ENCODE peak calls at places on chromosomes 1 and 21, in four cellular contexts. B is ovary, Y is heart left ventricle, R is sigmoid colon. M is an unnamed sample.

GRCh38 chr1:224433671-224434446 is 738 bp downstream of the WDR26 start:
- DNase-seq in B (peak; percentile 67), Y (peak; percentile 46), R (peak; percentile 70), M (peak; percentile 20)

GRCh38 chr1:16145988-16146887 is 9.6 kb downstream of the EPHA2 start:
- DNase-seq in B (peak; percentile 84), Y (peak; percentile 89), R (peak; percentile 89), M (peak; percentile 61)

GRCh38 chr1:6001992-6002576 is 9.9 kb upstream of the NPHP4 start:
- DNase-seq in B (no peak), Y (peak; percentile 35), R (peak; percentile 58), M (no peak)

GRCh38 chr21:23475518-23476189 is 2131.6 kb downstream of the MRPL39 start:
- DNase-seq in B (no peak), Y (no peak), R (no peak), M (no peak)

GRCh38 chr1:116511459-116512019 is 59.3 kb downstream of the CD58 start:
- DNase-seq in B (no peak), Y (no peak), R (no peak), M (no peak)

GRCh38 chr1:233208687-233209086 is 86.8 kb downstream of the PCNX2 start:
- DNase-seq in B (no peak), Y (no peak), R (no peak), M (no peak)

GRCh38 chr1:210347112-210347511 is 18.4 kb downstream of the HHAT start:
- DNase-seq in B (no peak), Y (no peak), R (no peak), M (no peak)

GRCh38 chr1:85587846-85588245 is 7.3 kb downstream of the CCN1 start:
- DNase-seq in B (no peak), Y (peak; percentile 20), R (no peak), M (no peak)

DNA sequence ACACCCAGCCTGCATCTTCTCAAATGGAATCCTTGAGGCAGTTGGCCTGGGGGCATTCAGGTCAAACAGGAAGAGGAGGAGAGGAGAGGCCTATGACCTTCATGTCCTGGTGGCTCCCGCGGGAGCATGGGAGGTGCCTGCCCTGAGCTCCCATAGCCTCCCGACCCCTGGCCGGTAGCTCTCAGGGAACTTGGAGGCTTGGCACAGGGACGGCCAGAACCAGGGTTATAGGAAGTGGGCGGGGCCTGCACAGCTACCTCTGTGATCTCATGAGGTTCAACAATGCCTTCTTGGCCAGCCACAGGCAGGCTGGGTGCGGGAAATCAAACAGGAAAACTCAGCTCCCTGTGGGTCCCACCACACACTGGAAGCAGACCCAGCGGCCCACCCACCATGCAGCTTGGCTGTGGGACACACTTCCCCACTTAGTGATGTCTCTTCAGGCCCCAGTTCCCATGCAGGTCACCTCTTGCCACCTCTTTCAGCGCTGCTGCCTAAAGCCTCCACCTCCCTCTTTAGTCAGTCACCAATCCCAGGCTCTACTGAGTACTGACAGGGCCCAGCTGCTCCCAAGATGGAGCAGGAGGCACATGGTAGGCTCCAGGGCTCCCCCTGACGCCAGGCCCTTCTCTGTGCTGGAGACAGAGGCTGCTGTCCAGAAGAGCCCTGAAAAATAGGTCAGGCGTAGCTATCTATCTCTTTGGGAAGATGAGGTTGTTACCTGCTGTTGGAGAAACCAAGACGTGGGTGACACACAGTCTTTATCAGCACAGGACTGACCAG is at the start of gene SLFNL1:
- DNase-seq in B (peak; percentile 39), Y (peak; percentile 44), R (no peak), M (no peak)
- TF ChIP-seq POLR2A in B (no peak), Y (no peak), R (no peak), M (no peak)

GRCh38 chr1:225657462-225657989 is 4.6 kb upstream of the ENAH start:
- DNase-seq in B (no peak), Y (no peak), R (no peak), M (peak; percentile 71)
- TF ChIP-seq POLR2A in B (no peak), Y (no peak), R (no peak), M (no peak)

DNA sequence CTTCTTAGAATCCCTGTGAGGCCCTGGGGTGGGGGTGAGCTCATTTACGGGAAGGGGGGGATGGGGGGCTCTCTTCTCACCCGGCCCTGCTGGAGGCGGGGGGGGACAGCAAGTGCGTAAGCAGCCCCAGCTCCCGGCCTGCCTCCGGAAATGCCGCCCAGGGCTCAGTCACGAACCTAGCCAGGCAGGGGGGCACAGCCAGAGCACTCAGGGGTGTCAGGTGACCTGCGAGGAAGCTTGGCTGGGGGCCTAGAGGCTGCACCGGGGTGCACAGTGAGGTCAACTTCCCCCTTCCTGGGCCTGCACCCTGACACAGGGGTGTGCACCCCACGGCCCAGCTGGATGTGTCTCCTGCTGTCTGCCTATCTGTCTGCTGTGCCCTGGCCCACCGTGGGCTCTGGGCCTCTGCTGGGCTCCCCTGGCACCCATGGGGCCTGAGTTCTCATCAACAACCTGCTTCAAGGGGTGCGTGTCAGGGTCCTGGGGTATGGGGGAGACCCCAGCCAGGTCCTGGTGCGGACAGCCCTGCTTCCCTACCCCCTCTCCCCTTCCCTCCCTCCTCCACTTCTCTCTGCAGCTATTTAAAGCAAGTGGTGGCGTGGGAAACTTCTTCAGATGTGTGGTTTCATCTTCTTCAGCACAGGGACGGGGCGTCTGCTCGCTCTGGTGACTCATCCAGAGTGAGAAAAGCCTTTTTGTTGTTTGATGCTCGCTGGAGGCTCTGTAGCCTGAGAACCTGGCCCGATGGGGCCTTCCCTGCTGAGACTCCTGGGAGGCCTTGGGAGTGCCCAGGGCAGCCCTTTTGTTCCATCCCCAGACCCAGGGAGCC is 92.5 kb upstream of the RUNX3 start:
- DNase-seq in B (no peak), Y (peak; percentile 47), R (peak; percentile 83), M (peak; percentile 31)
- TF ChIP-seq POLR2A in B (no peak), Y (no peak), R (no peak), M (no peak)

GRCh38 chr1:23743287-23744052 is at the start of gene ELOA:
- DNase-seq in B (peak; percentile 67), Y (peak; percentile 80), R (peak; percentile 83), M (peak; percentile 57)
- TF ChIP-seq POLR2A in B (peak; percentile 32), Y (no peak), R (no peak), M (peak; percentile 64)

DNA sequence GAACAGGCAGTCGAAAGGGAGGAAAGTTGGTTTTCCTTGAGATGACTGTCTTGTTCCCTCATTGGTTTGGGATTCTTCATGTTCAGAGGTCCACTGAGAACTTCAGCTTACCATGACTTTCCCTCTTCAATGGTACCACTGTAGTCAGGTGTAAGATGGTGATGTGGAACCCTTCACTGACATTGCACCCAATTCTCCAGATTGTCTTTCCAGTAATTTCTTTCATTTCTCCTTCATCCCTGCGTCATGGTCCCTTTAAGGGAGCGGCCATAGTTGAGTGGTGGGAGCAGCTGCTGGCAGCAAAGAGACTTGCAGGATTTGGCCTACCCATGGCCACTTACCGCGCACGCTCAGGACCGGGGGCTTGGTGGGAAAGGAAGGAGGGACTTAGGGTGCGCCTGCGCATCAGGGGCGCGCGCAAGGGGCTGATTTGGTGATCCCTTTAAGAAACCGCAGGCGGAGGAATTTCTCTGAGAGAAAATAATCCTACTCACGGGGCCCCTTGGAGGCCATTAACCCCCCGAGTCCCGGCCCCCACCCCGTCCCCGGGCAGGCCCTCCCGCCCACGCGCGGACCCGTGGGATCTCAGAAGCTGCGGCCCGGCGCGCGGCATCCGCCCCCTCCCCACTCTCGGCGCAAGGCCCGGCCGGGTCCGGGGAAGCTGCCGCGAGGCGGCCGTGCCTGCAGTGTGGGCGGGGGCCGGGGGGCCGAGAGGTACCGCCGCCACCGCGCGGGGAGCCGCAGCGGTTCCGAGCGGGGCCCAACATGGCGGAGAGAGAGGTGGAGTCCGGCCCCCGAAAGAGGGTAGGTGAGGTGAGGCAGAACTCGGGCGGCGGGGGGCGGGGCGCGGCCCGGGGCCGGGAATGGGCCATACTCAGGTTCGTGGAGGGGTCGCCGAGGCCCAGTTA is at the start of gene ZMYM4:
- DNase-seq in B (peak; percentile 91), Y (peak; percentile 94), R (peak; percentile 97), M (peak; percentile 76)
- TF ChIP-seq POLR2A in B (peak; percentile 21), Y (no peak), R (no peak), M (no peak)

GRCh38 chr1:196611873-196612272 is 3.6 kb upstream of the KCNT2 start:
- DNase-seq in B (no peak), Y (no peak), R (no peak), M (no peak)

GRCh38 chr1:196609114-196609737 is 986 bp upstream of the KCNT2 start:
- DNase-seq in B (peak; percentile 31), Y (no peak), R (peak; percentile 63), M (no peak)

GRCh38 chr1:196607940-196608339 is 300 bp downstream of the KCNT2 start:
- DNase-seq in B (peak; percentile 18), Y (no peak), R (no peak), M (no peak)

GRCh38 chr1:196603651-196604050 is 4.6 kb downstream of the KCNT2 start:
- DNase-seq in B (no peak), Y (no peak), R (no peak), M (no peak)

DNA sequence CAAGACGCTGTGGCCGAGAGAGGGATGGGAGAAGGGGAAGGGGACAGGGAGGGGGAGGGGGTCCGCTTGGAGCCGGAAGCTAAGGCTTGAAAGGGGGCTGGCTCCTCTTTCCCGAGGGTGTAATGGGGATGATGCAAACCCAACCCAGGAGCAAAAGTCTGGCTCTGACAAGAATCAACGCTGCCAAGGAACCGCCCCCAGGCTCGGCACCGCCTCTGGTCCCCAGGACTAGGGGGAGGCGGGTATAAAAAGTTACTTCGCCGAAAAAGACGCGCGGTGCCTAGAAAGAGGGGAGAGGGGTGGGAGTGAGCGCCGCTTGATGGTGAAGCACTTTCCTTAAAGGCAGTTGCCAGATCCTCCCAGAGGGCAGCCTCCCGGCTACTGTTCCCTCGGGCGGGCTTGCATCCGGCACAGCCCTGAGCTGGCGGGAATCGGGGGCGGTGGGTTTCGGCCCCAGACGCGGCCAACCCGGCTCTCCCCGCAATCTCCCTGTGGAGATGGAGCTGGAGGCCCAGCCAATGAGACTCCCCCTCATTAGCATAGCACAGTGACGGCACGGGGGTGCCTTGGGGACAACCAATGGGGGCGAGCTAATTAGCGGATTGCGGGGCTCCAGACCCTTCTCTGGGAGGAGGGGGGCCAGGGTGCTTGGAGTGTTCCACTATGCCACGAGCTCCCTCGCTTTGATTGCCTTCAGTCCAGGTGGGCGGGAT is at the start of gene KCNT2:
- DNase-seq in B (peak; percentile 88), Y (peak; percentile 55), R (peak; percentile 87), M (peak; percentile 12)
- TF ChIP-seq POLR2A in B (peak; percentile 40), Y (no peak), R (no peak), M (no peak)

DNA sequence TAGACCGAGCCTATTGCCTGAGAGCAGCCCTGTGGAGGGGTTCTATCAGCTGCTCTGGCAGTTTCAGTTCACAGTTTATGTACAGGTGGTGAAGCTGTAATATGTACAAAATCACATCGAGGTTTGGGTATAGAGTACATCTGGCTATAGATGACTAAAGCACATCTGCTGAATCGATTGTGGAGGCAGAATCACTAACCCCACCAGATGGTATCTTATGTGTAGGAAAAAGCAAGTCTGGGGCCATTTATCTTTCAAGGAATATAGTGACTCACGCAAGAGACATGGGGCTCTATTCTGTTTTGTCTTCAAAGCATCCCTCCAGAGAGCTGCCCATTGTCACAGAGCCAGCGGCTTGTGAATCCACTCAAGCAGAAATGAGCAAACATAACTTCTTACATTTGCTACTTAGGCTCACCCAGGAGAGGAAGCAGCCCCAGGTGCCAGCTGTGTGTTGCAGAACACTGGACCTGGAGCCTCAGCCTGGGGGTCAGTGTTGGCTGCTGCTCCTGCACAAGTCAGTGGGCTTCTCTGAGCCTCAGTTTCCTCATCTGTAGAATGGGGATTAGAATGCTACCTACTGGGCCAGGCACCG is 21.3 kb downstream of the MIIP start:
- DNase-seq in B (no peak), Y (no peak), R (no peak), M (peak; percentile 34)
- TF ChIP-seq POLR2A in B (no peak), Y (no peak), R (no peak), M (no peak)

GRCh38 chr21:37862536-37862935 is 53.7 kb downstream of the KCNJ6 start:
- DNase-seq in B (no peak), Y (no peak), R (no peak), M (no peak)
- TF ChIP-seq POLR2A in B (no peak), Y (no peak), R (no peak), M (no peak)

GRCh38 chr1:153566414-153567371 is 1.0 kb upstream of the S100A2 start:
- DNase-seq in B (peak; percentile 89), Y (peak; percentile 92), R (peak; percentile 99), M (peak; percentile 95)
- TF ChIP-seq POLR2A in B (no peak), Y (no peak), R (peak; percentile 63), M (peak; percentile 67)

GRCh38 chr1:156291226-156292061 is 4.0 kb downstream of the GLMP start:
- DNase-seq in B (peak; percentile 89), Y (peak; percentile 88), R (peak; percentile 95), M (peak; percentile 79)
- TF ChIP-seq POLR2A in B (no peak), Y (no peak), R (peak; percentile 20), M (peak; percentile 31)

M was measured in prostate gland.